ENCODE peak calls at places on chromosomes 7 and 10, in four cellular contexts. J is astrocyte of the cerebellum, H is activated gamma-delta T cell treated with Interleukin-2 at 50 U/mL for 16 hours, L is SHP77. K is an unnamed sample.

GRCh38 chr10:29857843-29858242 is 201.5 kb downstream of the JCAD start:
- DNase-seq in J (no peak), H (no peak), L (no peak), K (no peak)

GRCh38 chr10:110387983-110388681 is 83.4 kb upstream of the SMNDC1 start:
- DNase-seq in J (no peak), H (peak; percentile 8), L (no peak), K (no peak)

GRCh38 chr10:97139651-97140283 is 46.0 kb downstream of the SLIT1 start:
- DNase-seq in J (no peak), H (no peak), L (no peak), K (no peak)

GRCh38 chr10:7484456-7485266 is 73.8 kb upstream of the SFMBT2 start:
- DNase-seq in J (no peak), H (peak; percentile 71), L (no peak), K (no peak)

GRCh38 chr7:151923097-151923876 is 33.0 kb upstream of the GALNTL5 start:
- DNase-seq in J (no peak), H (no peak), L (no peak), K (no peak)

GRCh38 chr7:3191545-3191944 is 109.5 kb upstream of the SDK1 start:
- DNase-seq in J (no peak), H (no peak), L (no peak), K (no peak)

GRCh38 chr10:32190890-32191491 is 134.8 kb upstream of the KIF5B start:
- DNase-seq in J (peak; percentile 34), H (no peak), L (no peak), K (no peak)

GRCh38 chr10:45602836-45603235 is 69.7 kb downstream of the ZFAND4 start:
- DNase-seq in J (no peak), H (no peak), L (no peak), K (no peak)

GRCh38 chr7:71558806-71559205 is 426.9 kb downstream of the GALNT17 start:
- DNase-seq in J (no peak), H (no peak), L (no peak), K (no peak)

GRCh38 chr10:15348579-15348978 is 22.5 kb downstream of the FAM171A1 start:
- DNase-seq in J (no peak), H (no peak), L (peak; percentile 8), K (no peak)

GRCh38 chr7:49513939-49514338 is 259.5 kb upstream of the VWC2 start:
- DNase-seq in J (no peak), H (no peak), L (no peak), K (no peak)

GRCh38 chr10:95517536-95518454 is 43.4 kb downstream of the SORBS1 start:
- DNase-seq in J (peak; percentile 73), H (no peak), L (peak; percentile 71), K (peak; percentile 89)

GRCh38 chr10:75773139-75773801 is 341.8 kb downstream of the LRMDA start:
- DNase-seq in J (peak; percentile 58), H (no peak), L (no peak), K (peak; percentile 71)

GRCh38 chr7:70807650-70808049 is 324.3 kb upstream of the GALNT17 start:
- DNase-seq in J (no peak), H (no peak), L (no peak), K (no peak)

GRCh38 chr10:110077436-110078120 is 69.8 kb downstream of the ADD3 start:
- DNase-seq in J (no peak), H (no peak), L (no peak), K (no peak)

GRCh38 chr7:137480401-137480800 is 136.9 kb upstream of the PTN start:
- DNase-seq in J (no peak), H (no peak), L (no peak), K (no peak)

GRCh38 chr10:122342293-122343134 is 32.0 kb upstream of the PLEKHA1 start:
- DNase-seq in J (peak; percentile 42), H (peak; percentile 66), L (peak; percentile 54), K (no peak)

GRCh38 chr7:37758467-37758866 is 74.9 kb downstream of the GPR141 start:
- DNase-seq in J (no peak), H (no peak), L (no peak), K (no peak)